ENCODE peak calls at places on chromosomes 7 and 10, in nine cellular contexts. One of them, this sample, is unnamed.

GRCh38 chr7:85940798-85941197 is 702.9 kb upstream of the GRM3 start:
- DNase-seq in A549: no peak
- DNase-seq in ureter: no peak
- DNase-seq in activated CD4-positive, alpha-beta T cell treated with anti-CD3 and anti-CD28 coated beads for 4 hours: no peak
- DNase-seq in kidney: no peak
- DNase-seq in NCI-H460: no peak
- DNase-seq in substantia nigra: no peak
- DNase-seq in stimulated activated CD4-positive, alpha-beta T cell treated with anti-CD3 and anti-CD28 coated beads, Interleukin-2, amount 100 ng/mL, for 48 hours: no peak
- DNase-seq in skeletal muscle cell: no peak
- DNase-seq in this sample: no peak

GRCh38 chr7:5396542-5396941 is 27.1 kb downstream of the TNRC18 start:
- DNase-seq in stimulated activated CD4-positive, alpha-beta T cell treated with anti-CD3 and anti-CD28 coated beads, Interleukin-2, amount 100 ng/mL, for 48 hours: peak
- DNase-seq in kidney: no peak
- DNase-seq in substantia nigra: no peak
- DNase-seq in activated CD4-positive, alpha-beta T cell treated with anti-CD3 and anti-CD28 coated beads for 4 hours: peak
- DNase-seq in NCI-H460: peak
- DNase-seq in skeletal muscle cell: no peak
- DNase-seq in ureter: peak
- DNase-seq in A549: peak
- DNase-seq in this sample: peak

GRCh38 chr7:119783799-119784198 is 489.2 kb upstream of the KCND2 start:
- DNase-seq in substantia nigra: no peak
- DNase-seq in skeletal muscle cell: peak
- DNase-seq in ureter: no peak
- DNase-seq in kidney: no peak
- DNase-seq in A549: no peak
- DNase-seq in stimulated activated CD4-positive, alpha-beta T cell treated with anti-CD3 and anti-CD28 coated beads, Interleukin-2, amount 100 ng/mL, for 48 hours: no peak
- DNase-seq in activated CD4-positive, alpha-beta T cell treated with anti-CD3 and anti-CD28 coated beads for 4 hours: no peak
- DNase-seq in NCI-H460: no peak
- DNase-seq in this sample: no peak

GRCh38 chr10:97319671-97320479 is 804 bp downstream of the FRAT1 start:
- DNase-seq in kidney: peak
- DNase-seq in A549: peak
- DNase-seq in substantia nigra: peak
- DNase-seq in ureter: peak
- DNase-seq in skeletal muscle cell: no peak
- DNase-seq in activated CD4-positive, alpha-beta T cell treated with anti-CD3 and anti-CD28 coated beads for 4 hours: peak
- DNase-seq in stimulated activated CD4-positive, alpha-beta T cell treated with anti-CD3 and anti-CD28 coated beads, Interleukin-2, amount 100 ng/mL, for 48 hours: peak
- DNase-seq in NCI-H460: no peak
- DNase-seq in this sample: no peak

GRCh38 chr10:62647375-62648092 is 157.0 kb upstream of the ADO start:
- DNase-seq in NCI-H460: no peak
- DNase-seq in A549: no peak
- DNase-seq in stimulated activated CD4-positive, alpha-beta T cell treated with anti-CD3 and anti-CD28 coated beads, Interleukin-2, amount 100 ng/mL, for 48 hours: no peak
- DNase-seq in kidney: no peak
- DNase-seq in skeletal muscle cell: no peak
- DNase-seq in ureter: no peak
- DNase-seq in substantia nigra: no peak
- DNase-seq in activated CD4-positive, alpha-beta T cell treated with anti-CD3 and anti-CD28 coated beads for 4 hours: no peak
- DNase-seq in this sample: no peak

GRCh38 chr7:25087855-25088254 is 37.2 kb downstream of the CYCS start:
- DNase-seq in stimulated activated CD4-positive, alpha-beta T cell treated with anti-CD3 and anti-CD28 coated beads, Interleukin-2, amount 100 ng/mL, for 48 hours: no peak
- DNase-seq in skeletal muscle cell: no peak
- DNase-seq in A549: no peak
- DNase-seq in ureter: no peak
- DNase-seq in substantia nigra: no peak
- DNase-seq in activated CD4-positive, alpha-beta T cell treated with anti-CD3 and anti-CD28 coated beads for 4 hours: no peak
- DNase-seq in kidney: no peak
- DNase-seq in NCI-H460: no peak
- DNase-seq in this sample: peak

GRCh38 chr7:106731637-106732036 is 70.7 kb upstream of the CCDC71L start:
- DNase-seq in kidney: no peak
- DNase-seq in NCI-H460: no peak
- DNase-seq in activated CD4-positive, alpha-beta T cell treated with anti-CD3 and anti-CD28 coated beads for 4 hours: no peak
- DNase-seq in ureter: no peak
- DNase-seq in substantia nigra: no peak
- DNase-seq in stimulated activated CD4-positive, alpha-beta T cell treated with anti-CD3 and anti-CD28 coated beads, Interleukin-2, amount 100 ng/mL, for 48 hours: no peak
- DNase-seq in A549: no peak
- DNase-seq in skeletal muscle cell: no peak
- DNase-seq in this sample: no peak

GRCh38 chr10:42979730-42980467 is 97.0 kb upstream of the RET start:
- DNase-seq in skeletal muscle cell: no peak
- DNase-seq in substantia nigra: no peak
- DNase-seq in A549: no peak
- DNase-seq in kidney: peak
- DNase-seq in ureter: peak
- DNase-seq in NCI-H460: no peak
- DNase-seq in activated CD4-positive, alpha-beta T cell treated with anti-CD3 and anti-CD28 coated beads for 4 hours: no peak
- DNase-seq in stimulated activated CD4-positive, alpha-beta T cell treated with anti-CD3 and anti-CD28 coated beads, Interleukin-2, amount 100 ng/mL, for 48 hours: no peak
- DNase-seq in this sample: no peak

GRCh38 chr10:120077707-120078492 is 185.4 kb downstream of the SEC23IP start:
- DNase-seq in kidney: no peak
- DNase-seq in NCI-H460: no peak
- DNase-seq in A549: no peak
- DNase-seq in ureter: no peak
- DNase-seq in skeletal muscle cell: no peak
- DNase-seq in stimulated activated CD4-positive, alpha-beta T cell treated with anti-CD3 and anti-CD28 coated beads, Interleukin-2, amount 100 ng/mL, for 48 hours: no peak
- DNase-seq in substantia nigra: no peak
- DNase-seq in activated CD4-positive, alpha-beta T cell treated with anti-CD3 and anti-CD28 coated beads for 4 hours: no peak
- DNase-seq in this sample: no peak

GRCh38 chr7:143892527-143893300 is 9.3 kb downstream of the TCAF1 start:
- DNase-seq in ureter: no peak
- DNase-seq in A549: peak
- DNase-seq in NCI-H460: peak
- DNase-seq in stimulated activated CD4-positive, alpha-beta T cell treated with anti-CD3 and anti-CD28 coated beads, Interleukin-2, amount 100 ng/mL, for 48 hours: no peak
- DNase-seq in skeletal muscle cell: no peak
- DNase-seq in activated CD4-positive, alpha-beta T cell treated with anti-CD3 and anti-CD28 coated beads for 4 hours: peak
- DNase-seq in kidney: no peak
- DNase-seq in substantia nigra: no peak
- DNase-seq in this sample: no peak

GRCh38 chr7:66344166-66344565 is 139.0 kb downstream of the TPST1 start:
- DNase-seq in substantia nigra: no peak
- DNase-seq in A549: no peak
- DNase-seq in skeletal muscle cell: peak
- DNase-seq in activated CD4-positive, alpha-beta T cell treated with anti-CD3 and anti-CD28 coated beads for 4 hours: no peak
- DNase-seq in ureter: no peak
- DNase-seq in stimulated activated CD4-positive, alpha-beta T cell treated with anti-CD3 and anti-CD28 coated beads, Interleukin-2, amount 100 ng/mL, for 48 hours: no peak
- DNase-seq in NCI-H460: no peak
- DNase-seq in kidney: no peak
- DNase-seq in this sample: no peak

GRCh38 chr10:90884414-90884813 is 12.6 kb downstream of the RPP30 start:
- DNase-seq in stimulated activated CD4-positive, alpha-beta T cell treated with anti-CD3 and anti-CD28 coated beads, Interleukin-2, amount 100 ng/mL, for 48 hours: no peak
- DNase-seq in activated CD4-positive, alpha-beta T cell treated with anti-CD3 and anti-CD28 coated beads for 4 hours: no peak
- DNase-seq in NCI-H460: no peak
- DNase-seq in A549: no peak
- DNase-seq in ureter: no peak
- DNase-seq in skeletal muscle cell: peak
- DNase-seq in kidney: no peak
- DNase-seq in substantia nigra: no peak
- DNase-seq in this sample: no peak

GRCh38 chr10:133030791-133031190 is 56.9 kb upstream of the ADGRA1 start:
- DNase-seq in NCI-H460: no peak
- DNase-seq in ureter: no peak
- DNase-seq in skeletal muscle cell: no peak
- DNase-seq in activated CD4-positive, alpha-beta T cell treated with anti-CD3 and anti-CD28 coated beads for 4 hours: no peak
- DNase-seq in substantia nigra: no peak
- DNase-seq in stimulated activated CD4-positive, alpha-beta T cell treated with anti-CD3 and anti-CD28 coated beads, Interleukin-2, amount 100 ng/mL, for 48 hours: no peak
- DNase-seq in A549: no peak
- DNase-seq in kidney: no peak
- DNase-seq in this sample: no peak

GRCh38 chr10:34918060-34918840 is 103.2 kb upstream of the PARD3 start:
- DNase-seq in NCI-H460: no peak
- DNase-seq in ureter: no peak
- DNase-seq in A549: no peak
- DNase-seq in substantia nigra: no peak
- DNase-seq in stimulated activated CD4-positive, alpha-beta T cell treated with anti-CD3 and anti-CD28 coated beads, Interleukin-2, amount 100 ng/mL, for 48 hours: no peak
- DNase-seq in skeletal muscle cell: no peak
- DNase-seq in activated CD4-positive, alpha-beta T cell treated with anti-CD3 and anti-CD28 coated beads for 4 hours: no peak
- DNase-seq in kidney: no peak
- DNase-seq in this sample: no peak

GRCh38 chr10:48462482-48463020 is 142.3 kb downstream of the ARHGAP22 start:
- DNase-seq in kidney: peak
- DNase-seq in ureter: peak
- DNase-seq in substantia nigra: no peak
- DNase-seq in stimulated activated CD4-positive, alpha-beta T cell treated with anti-CD3 and anti-CD28 coated beads, Interleukin-2, amount 100 ng/mL, for 48 hours: no peak
- DNase-seq in NCI-H460: no peak
- DNase-seq in A549: no peak
- DNase-seq in activated CD4-positive, alpha-beta T cell treated with anti-CD3 and anti-CD28 coated beads for 4 hours: no peak
- DNase-seq in skeletal muscle cell: no peak
- DNase-seq in this sample: no peak

GRCh38 chr7:27252935-27253333 is 10.3 kb downstream of the EVX1 start:
- DNase-seq in A549: no peak
- DNase-seq in stimulated activated CD4-positive, alpha-beta T cell treated with anti-CD3 and anti-CD28 coated beads, Interleukin-2, amount 100 ng/mL, for 48 hours: no peak
- DNase-seq in substantia nigra: no peak
- DNase-seq in kidney: no peak
- DNase-seq in skeletal muscle cell: no peak
- DNase-seq in activated CD4-positive, alpha-beta T cell treated with anti-CD3 and anti-CD28 coated beads for 4 hours: no peak
- DNase-seq in NCI-H460: no peak
- DNase-seq in ureter: no peak
- DNase-seq in this sample: no peak

GRCh38 chr7:157679607-157680006 is 342.8 kb downstream of the DNAJB6 start:
- DNase-seq in stimulated activated CD4-positive, alpha-beta T cell treated with anti-CD3 and anti-CD28 coated beads, Interleukin-2, amount 100 ng/mL, for 48 hours: no peak
- DNase-seq in ureter: no peak
- DNase-seq in substantia nigra: no peak
- DNase-seq in activated CD4-positive, alpha-beta T cell treated with anti-CD3 and anti-CD28 coated beads for 4 hours: no peak
- DNase-seq in NCI-H460: no peak
- DNase-seq in kidney: no peak
- DNase-seq in skeletal muscle cell: no peak
- DNase-seq in A549: no peak
- DNase-seq in this sample: no peak

GRCh38 chr7:33686001-33686591 is 219.2 kb upstream of the BMPER start:
- DNase-seq in skeletal muscle cell: peak
- DNase-seq in A549: peak
- DNase-seq in substantia nigra: no peak
- DNase-seq in NCI-H460: no peak
- DNase-seq in ureter: no peak
- DNase-seq in activated CD4-positive, alpha-beta T cell treated with anti-CD3 and anti-CD28 coated beads for 4 hours: no peak
- DNase-seq in kidney: no peak
- DNase-seq in stimulated activated CD4-positive, alpha-beta T cell treated with anti-CD3 and anti-CD28 coated beads, Interleukin-2, amount 100 ng/mL, for 48 hours: no peak
- DNase-seq in this sample: no peak

GRCh38 chr10:29163746-29164145 is 125.1 kb upstream of the LYZL1 start:
- DNase-seq in substantia nigra: no peak
- DNase-seq in skeletal muscle cell: no peak
- DNase-seq in ureter: no peak
- DNase-seq in A549: peak
- DNase-seq in activated CD4-positive, alpha-beta T cell treated with anti-CD3 and anti-CD28 coated beads for 4 hours: no peak
- DNase-seq in stimulated activated CD4-positive, alpha-beta T cell treated with anti-CD3 and anti-CD28 coated beads, Interleukin-2, amount 100 ng/mL, for 48 hours: no peak
- DNase-seq in kidney: no peak
- DNase-seq in NCI-H460: no peak
- DNase-seq in this sample: no peak

GRCh38 chr10:53702489-53702888 is 929.9 kb upstream of the MBL2 start:
- DNase-seq in substantia nigra: no peak
- DNase-seq in stimulated activated CD4-positive, alpha-beta T cell treated with anti-CD3 and anti-CD28 coated beads, Interleukin-2, amount 100 ng/mL, for 48 hours: no peak
- DNase-seq in skeletal muscle cell: no peak
- DNase-seq in A549: no peak
- DNase-seq in NCI-H460: no peak
- DNase-seq in kidney: no peak
- DNase-seq in ureter: no peak
- DNase-seq in activated CD4-positive, alpha-beta T cell treated with anti-CD3 and anti-CD28 coated beads for 4 hours: no peak
- DNase-seq in this sample: no peak

GRCh38 chr10:91250341-91250740 is 29.9 kb downstream of the PCGF5 start:
- DNase-seq in NCI-H460: no peak
- DNase-seq in kidney: no peak
- DNase-seq in skeletal muscle cell: no peak
- DNase-seq in activated CD4-positive, alpha-beta T cell treated with anti-CD3 and anti-CD28 coated beads for 4 hours: no peak
- DNase-seq in substantia nigra: no peak
- DNase-seq in ureter: no peak
- DNase-seq in A549: no peak
- DNase-seq in stimulated activated CD4-positive, alpha-beta T cell treated with anti-CD3 and anti-CD28 coated beads, Interleukin-2, amount 100 ng/mL, for 48 hours: no peak
- DNase-seq in this sample: no peak

GRCh38 chr10:69222157-69223027 is 2.3 kb downstream of the HKDC1 start:
- DNase-seq in NCI-H460: peak
- DNase-seq in substantia nigra: no peak
- DNase-seq in kidney: peak
- DNase-seq in ureter: peak
- DNase-seq in activated CD4-positive, alpha-beta T cell treated with anti-CD3 and anti-CD28 coated beads for 4 hours: peak
- DNase-seq in A549: peak
- DNase-seq in skeletal muscle cell: peak
- DNase-seq in stimulated activated CD4-positive, alpha-beta T cell treated with anti-CD3 and anti-CD28 coated beads, Interleukin-2, amount 100 ng/mL, for 48 hours: peak
- DNase-seq in this sample: peak

GRCh38 chr7:82335927-82336326 is 107.7 kb downstream of the CACNA2D1 start:
- DNase-seq in kidney: no peak
- DNase-seq in ureter: no peak
- DNase-seq in stimulated activated CD4-positive, alpha-beta T cell treated with anti-CD3 and anti-CD28 coated beads, Interleukin-2, amount 100 ng/mL, for 48 hours: no peak
- DNase-seq in activated CD4-positive, alpha-beta T cell treated with anti-CD3 and anti-CD28 coated beads for 4 hours: no peak
- DNase-seq in skeletal muscle cell: no peak
- DNase-seq in A549: peak
- DNase-seq in NCI-H460: no peak
- DNase-seq in substantia nigra: no peak
- DNase-seq in this sample: no peak

This sample was measured in GM19239.